ENCODE peak calls at places on chromosomes 5 and 9, in four cellular contexts. C is stimulated activated CD4-positive, alpha-beta T cell treated with anti-CD3 and anti-CD28 coated beads, Interleukin-15, amount 100 ng/mL, for 1 hour; W is esophagus squamous epithelium; B is CD8-positive, alpha-beta T cell. K is an unnamed sample.

GRCh38 chr5:24642022-24642421 is 2.8 kb downstream of the CDH10 start:
- DNase-seq in B (no peak), C (no peak), W (no peak), K (no peak)

GRCh38 chr5:149546974-149547373 is 4.3 kb downstream of the CSNK1A1 start:
- DNase-seq in W (no peak), C (no peak), B (no peak), K (no peak)

GRCh38 chr9:69645488-69645887 is 26.7 kb downstream of the APBA1 start:
- DNase-seq in B (no peak), C (no peak), W (no peak), K (no peak)

GRCh38 chr5:82917584-82917983 is 159.6 kb downstream of the TMEM167A start:
- DNase-seq in B (no peak), W (no peak), C (no peak), K (no peak)

GRCh38 chr9:77433675-77434445 is 214.3 kb downstream of the GNA14 start:
- DNase-seq in C (peak; percentile 7), W (no peak), B (peak; percentile 46), K (no peak)

GRCh38 chr5:157870837-157871834 is 12.2 kb upstream of the CLINT1 start:
- DNase-seq in C (no peak), W (no peak), B (no peak), K (no peak)

GRCh38 chr5:2523180-2523579 is 228.3 kb downstream of the IRX2 start:
- DNase-seq in C (no peak), W (no peak), B (no peak), K (no peak)

GRCh38 chr9:112754578-112754977 is 4.0 kb downstream of the SNX30 start:
- DNase-seq in W (no peak), C (peak; percentile 10), B (peak; percentile 45), K (peak; percentile 26)

GRCh38 chr5:35089688-35090314 is 42.1 kb upstream of the AGXT2 start:
- DNase-seq in C (peak; percentile 5), B (peak; percentile 40), W (no peak), K (no peak)

GRCh38 chr9:133137451-133138231 is 16.6 kb upstream of the RALGDS start:
- DNase-seq in C (no peak), W (no peak), B (no peak), K (no peak)

GRCh38 chr5:57302164-57302563 is 128.3 kb downstream of the GPBP1 start:
- DNase-seq in C (no peak), W (no peak), B (peak; percentile 52), K (peak; percentile 4)

GRCh38 chr5:142324377-142324870 is 397 bp downstream of the SPRY4 start:
- DNase-seq in W (no peak), C (no peak), B (no peak), K (peak; percentile 15)

GRCh38 chr5:57221049-57221568 is 47.2 kb downstream of the GPBP1 start:
- DNase-seq in B (no peak), C (no peak), W (no peak), K (no peak)

GRCh38 chr5:171310816-171311697 is 2.0 kb downstream of the TLX3 start:
- DNase-seq in C (no peak), B (no peak), W (no peak), K (no peak)

GRCh38 chr5:88680253-88681132 is 202.5 kb downstream of the MEF2C start:
- DNase-seq in C (peak; percentile 47), B (peak; percentile 67), W (no peak), K (peak; percentile 51)

K was measured in effector memory CD4-positive, alpha-beta T cell.